ENCODE peak calls at places on chromosomes 11 and 22, in seven cellular contexts. A, I, V, F, E, Y and T are unnamed samples.

GRCh38 chr11:108551653-108552462 is 41.7 kb downstream of the EXPH5 start:
- DNase-seq in A (no peak), I (no peak), V (no peak), F (no peak), E (peak; percentile 92), Y (no peak), T (peak; percentile 55)

GRCh38 chr22:20486229-20486628 is 9.4 kb downstream of the KLHL22 start:
- DNase-seq in A (no peak), I (no peak), V (no peak), F (no peak), E (no peak), Y (no peak), T (no peak)

GRCh38 chr11:8285796-8286195 is 22.1 kb upstream of the LMO1 start:
- DNase-seq in A (no peak), I (no peak), V (peak; percentile 43), F (peak; percentile 44), E (no peak), Y (peak; percentile 60), T (no peak)

GRCh38 chr11:46279393-46280099 is 2.1 kb downstream of the CREB3L1 start:
- DNase-seq in A (no peak), I (peak; percentile 45), V (no peak), F (peak; percentile 91), E (peak; percentile 54), Y (no peak), T (no peak)

GRCh38 chr11:118434123-118434552 is 2.2 kb upstream of the KMT2A start:
- DNase-seq in A (peak; percentile 32), I (no peak), V (no peak), F (no peak), E (no peak), Y (no peak), T (no peak)

GRCh38 chr11:9096427-9096826 is 5.0 kb upstream of the SCUBE2 start:
- DNase-seq in A (no peak), I (no peak), V (no peak), F (no peak), E (no peak), Y (no peak), T (peak; percentile 70)

GRCh38 chr11:119726585-119727522 is 2.1 kb downstream of the NECTIN1 start:
- DNase-seq in A (no peak), I (no peak), V (no peak), F (no peak), E (no peak), Y (no peak), T (no peak)

GRCh38 chr11:109037856-109038780 is 373.2 kb downstream of the DDX10 start:
- DNase-seq in A (no peak), I (no peak), V (no peak), F (no peak), E (no peak), Y (no peak), T (peak; percentile 79)

GRCh38 chr11:12167098-12167999 is 57.0 kb downstream of the MICAL2 start:
- DNase-seq in A (peak; percentile 78), I (no peak), V (no peak), F (no peak), E (peak; percentile 88), Y (no peak), T (no peak)

GRCh38 chr22:21009638-21010425 is 5.1 kb upstream of the P2RX6 start:
- DNase-seq in A (peak; percentile 65), I (peak; percentile 16), V (no peak), F (no peak), E (peak; percentile 86), Y (no peak), T (no peak)

GRCh38 chr11:119361056-119361787 is 14.7 kb upstream of the MFRP start:
- DNase-seq in A (peak; percentile 38), I (no peak), V (peak; percentile 37), F (peak; percentile 72), E (peak; percentile 88), Y (no peak), T (no peak)

GRCh38 chr22:29158546-29158945 is 47.1 kb upstream of the EMID1 start:
- DNase-seq in A (no peak), I (no peak), V (peak; percentile 12), F (no peak), E (no peak), Y (no peak), T (no peak)

GRCh38 chr22:46455453-46455852 is 82.0 kb downstream of the CELSR1 start:
- DNase-seq in A (no peak), I (no peak), V (no peak), F (no peak), E (peak; percentile 13), Y (no peak), T (no peak)

GRCh38 chr11:47768090-47768620 is 1.0 kb upstream of the FNBP4 start:
- DNase-seq in A (no peak), I (peak; percentile 51), V (peak; percentile 81), F (peak; percentile 86), E (peak; percentile 40), Y (peak; percentile 84), T (no peak)

GRCh38 chr11:47766363-47767227 is 546 bp downstream of the FNBP4 start:
- DNase-seq in A (peak; percentile 28), I (peak; percentile 67), V (peak; percentile 93), F (peak; percentile 87), E (peak; percentile 72), Y (peak; percentile 86), T (peak; percentile 92)

GRCh38 chr11:47765086-47765485 is 2.1 kb downstream of the FNBP4 start:
- DNase-seq in A (no peak), I (no peak), V (no peak), F (no peak), E (no peak), Y (no peak), T (no peak)
- H3K4me3 ChIP-seq in A (peak overlapping the region; percentile 78), I (no peak overlapping the region), V (no peak overlapping the region), F (peak overlapping the region; percentile 88), E (peak overlapping the region; percentile 85), Y (peak overlapping the region; percentile 78), T (no peak overlapping the region)

DNA sequence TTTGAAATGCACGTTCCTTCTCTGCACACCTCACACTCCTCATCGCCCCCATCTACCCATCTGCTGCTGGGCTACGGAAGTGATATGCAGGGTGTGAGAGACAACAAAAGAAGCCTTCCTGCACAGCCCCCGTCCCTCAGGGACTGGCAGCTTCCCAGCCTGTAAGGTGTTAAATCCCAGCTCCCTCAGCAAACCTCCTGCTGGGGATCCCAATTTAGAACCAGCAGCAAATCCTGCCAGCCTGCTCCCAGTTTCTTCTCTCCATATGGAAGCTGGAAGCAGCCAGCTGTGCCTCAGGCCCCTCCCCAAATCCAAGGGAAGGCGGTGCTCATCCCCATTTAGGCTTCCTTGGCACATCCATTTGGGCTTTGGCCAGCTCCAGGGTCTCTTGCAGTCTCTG is 47.5 kb downstream of the PAMR1 start:
- DNase-seq in A (no peak), I (no peak), V (no peak), F (no peak), E (no peak), Y (no peak), T (no peak)
- H3K4me1 ChIP-seq in A (no peaks in the 10 kb centered on the region), I (no peaks in the 10 kb centered on the region), V (no peaks in the 10 kb centered on the region), F (no peaks in the 10 kb centered on the region), E (no peaks in the 10 kb centered on the region), Y (no peaks in the 10 kb centered on the region), T (no peaks in the 10 kb centered on the region)

DNA sequence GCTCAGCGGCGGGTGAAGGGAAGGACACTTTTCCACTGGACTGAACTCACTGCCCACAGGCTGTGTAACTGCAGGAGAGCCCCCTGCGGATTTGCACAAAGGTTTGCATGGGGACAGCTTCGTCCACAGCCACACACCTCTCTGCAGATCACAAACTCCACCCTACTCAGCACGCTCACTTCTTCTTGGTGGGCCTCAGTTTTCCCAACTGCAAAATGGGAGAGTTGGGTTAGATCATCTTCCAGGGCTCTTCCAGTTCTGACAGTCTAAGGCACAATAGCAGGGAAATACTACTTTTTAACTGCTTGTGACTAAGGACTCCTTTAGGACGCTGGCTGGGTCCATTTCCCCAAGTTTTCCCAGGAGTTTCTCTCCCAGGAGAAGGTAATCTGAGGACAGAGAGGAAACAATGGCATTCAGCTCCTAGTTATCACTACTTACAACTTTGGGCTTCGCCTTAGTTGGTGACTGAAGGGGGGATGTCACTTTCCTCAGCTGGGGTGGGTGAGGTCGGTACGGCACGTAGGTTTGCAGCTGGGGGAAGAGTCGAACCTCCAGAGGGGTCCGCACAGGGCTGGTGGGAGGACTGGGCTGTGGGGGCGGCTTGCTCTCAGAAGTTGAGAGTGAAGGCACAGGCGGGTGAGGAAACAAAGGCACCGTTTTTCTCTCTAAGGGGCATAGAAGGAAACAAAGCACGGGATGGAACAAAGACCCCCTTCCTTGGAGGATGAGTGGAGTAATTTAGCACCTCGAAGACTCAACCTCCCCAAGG is 55.8 kb downstream of the C11orf58 start:
- DNase-seq in A (no peak), I (no peak), V (peak; percentile 51), F (no peak), E (no peak), Y (no peak), T (no peak)
- TF ChIP-seq POLR2AphosphoS5 in A (no peak), I (no peak), V (no peak), F (no peak), E (no peak), Y (no peak), T (no peak)

DNA sequence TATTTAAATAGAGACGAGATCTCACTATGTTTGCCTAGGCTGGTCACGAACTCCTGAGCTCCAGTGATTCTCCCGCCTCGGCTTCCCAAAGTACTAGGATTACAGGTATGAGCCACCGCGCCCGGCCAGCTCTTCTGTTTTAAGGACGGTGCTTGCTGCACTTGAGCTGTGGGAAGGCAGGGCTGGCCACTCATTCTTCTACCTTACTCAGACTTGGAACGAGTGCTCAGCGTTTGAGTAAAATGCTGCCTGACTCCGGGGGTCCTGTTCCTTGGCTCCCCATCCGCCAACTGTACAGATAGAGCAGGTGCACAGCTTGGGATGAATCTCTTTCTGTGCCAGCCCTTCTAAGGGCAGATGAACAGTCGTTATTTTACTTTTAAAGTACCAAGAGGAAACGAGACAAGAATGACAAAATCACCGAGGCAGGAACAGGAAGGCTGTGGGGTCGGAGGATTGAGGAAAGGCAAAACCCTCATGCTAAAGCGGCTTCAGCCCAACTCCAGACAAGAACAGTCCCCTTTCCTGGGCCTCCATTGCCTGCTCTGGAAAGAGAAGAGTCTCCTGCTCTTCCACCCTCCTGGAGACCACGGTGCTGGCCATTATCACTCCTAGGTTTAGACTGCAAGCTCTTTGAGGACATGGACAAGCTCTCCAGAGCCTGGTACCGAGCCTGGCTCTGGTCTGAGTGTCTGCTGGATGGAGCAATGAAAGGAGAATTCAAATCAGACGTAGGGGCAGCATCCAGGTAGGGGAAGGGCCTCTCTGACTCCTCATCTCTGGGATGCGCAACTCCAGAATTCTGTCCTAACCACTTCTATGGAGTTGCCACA is 1.0 kb upstream of the SUN2 start:
- DNase-seq in A (no peak), I (no peak), V (peak; percentile 83), F (no peak), E (peak; percentile 17), Y (no peak), T (no peak)
- H3K4me3 ChIP-seq in A (peak overlapping the region; percentile 69), I (peak overlapping the region; percentile 82), V (peak overlapping the region; percentile 63), F (peak overlapping the region; percentile 87), E (peak overlapping the region; percentile 62), Y (peak overlapping the region; percentile 78), T (peak overlapping the region; percentile 77)

DNA sequence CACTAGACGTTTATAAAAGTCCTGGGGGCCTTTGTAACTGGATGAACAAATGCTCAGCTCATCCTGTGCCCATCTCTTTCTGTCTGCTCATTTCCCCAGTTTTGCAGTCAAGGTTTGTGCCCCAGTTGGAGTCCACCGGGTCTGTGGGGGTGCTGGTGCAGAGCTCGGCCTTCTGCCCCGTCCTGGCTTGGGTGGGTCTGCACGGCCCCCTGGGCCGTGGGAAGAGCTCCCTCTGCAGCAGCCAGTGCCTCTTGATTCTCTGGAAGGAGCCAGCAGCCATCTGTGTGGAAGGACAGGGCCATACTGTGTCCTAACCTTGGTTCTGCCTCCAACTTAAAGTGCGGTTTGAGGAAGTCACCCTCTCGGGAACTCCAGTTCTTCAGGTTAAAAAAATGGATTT is 140.2 kb downstream of the NTM start:
- DNase-seq in A (no peak), I (no peak), V (no peak), F (no peak), E (no peak), Y (no peak), T (no peak)
- H3K4me1 ChIP-seq in A (no peaks in the 10 kb centered on the region), I (no peaks in the 10 kb centered on the region), V (no peaks in the 10 kb centered on the region), F (no peaks in the 10 kb centered on the region), E (no peaks in the 10 kb centered on the region), Y (no peaks in the 10 kb centered on the region), T (no peaks in the 10 kb centered on the region)

GRCh38 chr11:122150484-122151124 is 34.6 kb upstream of the BLID start:
- DNase-seq in A (peak; percentile 72), I (no peak), V (no peak), F (no peak), E (no peak), Y (no peak), T (no peak)
- TF ChIP-seq POLR2AphosphoS5 in A (no peak), I (peak; percentile 24), V (no peak), F (no peak), E (no peak), Y (no peak), T (no peak)